ENCODE peak calls at places on chromosome 14, in nine cellular contexts. L, J, H, Z, D, P, C, U and A are unnamed samples.

GRCh38 chr14:95038521-95039250 is 118.6 kb downstream of the DICER1 start:
- DNase-seq in L (no peak), H (no peak), U (no peak), P (no peak), D (no peak), C (no peak), Z (no peak), J (no peak), A (no peak)

GRCh38 chr14:99736600-99737371 is 52.7 kb downstream of the CYP46A1 start:
- DNase-seq in D (no peak), P (no peak), J (no peak), H (no peak), Z (no peak), L (peak; percentile 67), C (no peak), U (no peak), A (no peak)

GRCh38 chr14:90664911-90665695 is 151.1 kb downstream of the TTC7B start:
- DNase-seq in H (no peak), D (no peak), C (no peak), U (no peak), J (peak; percentile 75), Z (no peak), L (no peak), P (peak; percentile 45), A (no peak)

GRCh38 chr14:49280566-49280965 is 305.6 kb downstream of the RPS29 start:
- DNase-seq in P (no peak), D (no peak), H (no peak), L (no peak), J (no peak), Z (peak; percentile 68), C (no peak), U (no peak), A (no peak)

GRCh38 chr14:74962493-74962892 is 7.1 kb upstream of the PGF start:
- DNase-seq in C (no peak), U (no peak), L (no peak), D (no peak), J (no peak), P (no peak), Z (no peak), H (no peak), A (no peak)

GRCh38 chr14:104652386-104652785 is 37.0 kb upstream of the INF2 start:
- DNase-seq in U (no peak), D (no peak), J (no peak), Z (no peak), P (no peak), L (no peak), H (no peak), C (no peak), A (no peak)

GRCh38 chr14:64758711-64759554 is 54.7 kb downstream of the PLEKHG3 start:
- DNase-seq in J (peak; percentile 85), C (no peak), H (no peak), D (no peak), U (peak; percentile 54), P (peak; percentile 93), L (no peak), Z (no peak), A (no peak)

GRCh38 chr14:36663404-36664321 is 2.0 kb downstream of the PAX9 start:
- DNase-seq in L (no peak), D (peak; percentile 79), U (no peak), J (no peak), Z (peak; percentile 56), C (peak; percentile 41), P (no peak), H (no peak), A (no peak)

GRCh38 chr14:101226265-101226602 is 322.7 kb upstream of the RTL1 start:
- DNase-seq in L (no peak), U (no peak), Z (no peak), P (no peak), H (no peak), J (no peak), D (no peak), C (no peak), A (no peak)

GRCh38 chr14:63764620-63765139 is 36.8 kb upstream of the SGPP1 start:
- DNase-seq in D (no peak), C (no peak), J (no peak), U (no peak), Z (no peak), H (no peak), P (no peak), L (no peak), A (no peak)

GRCh38 chr14:103989034-103989433 is 46.7 kb upstream of the RD3L start:
- DNase-seq in P (no peak), J (no peak), U (no peak), Z (no peak), H (no peak), C (no peak), D (no peak), L (no peak), A (no peak)

GRCh38 chr14:35632276-35633071 is 98.5 kb downstream of the INSM2 start:
- DNase-seq in L (no peak), Z (no peak), C (no peak), J (no peak), H (no peak), P (peak; percentile 81), D (no peak), U (peak; percentile 14), A (peak; percentile 90)

GRCh38 chr14:55077691-55078151 is 26.3 kb downstream of the MAPK1IP1L start:
- DNase-seq in L (no peak), C (peak; percentile 37), P (no peak), Z (no peak), U (no peak), J (no peak), H (no peak), D (no peak), A (no peak)

GRCh38 chr14:93800038-93800937 is 12.0 kb upstream of the PRIMA1 start:
- DNase-seq in H (no peak), Z (no peak), L (no peak), D (no peak), C (no peak), U (no peak), J (no peak), P (no peak), A (no peak)

GRCh38 chr14:92135269-92135668 is 13.5 kb downstream of the CPSF2 start:
- DNase-seq in L (no peak), U (peak; percentile 23), J (peak; percentile 75), D (peak; percentile 11), H (no peak), Z (peak; percentile 71), C (no peak), P (peak; percentile 66), A (no peak)